ENCODE peak calls at places on chromosomes 7 and 10, in eight cellular contexts. H is non-pigmented ciliary epithelial cell; S is stimulated activated CD8-positive, alpha-beta memory T cell treated with anti-CD3 and anti-CD28 coated beads, Interleukin-4, amount 100 ng/mL, for 4 hours; O is activated naive CD8-positive, alpha-beta T cell treated with anti-CD3 and anti-CD28 coated beads, Interleukin-2, amount 50 U/mL, for 24 hours; Z is activated CD8-positive, alpha-beta memory T cell treated with anti-CD3 and anti-CD28 coated beads, Interleukin-2, amount 50 U/mL, for 4 hours; J is anterior cingulate cortex; U is hypothalamus; V is activated CD4-positive, alpha-beta T cell treated with anti-CD3 and anti-CD28 coated beads for 48 hours. M is an unnamed sample.

GRCh38 chr7:21367537-21367936 is 60.3 kb upstream of the SP4 start:
- DNase-seq in J (no peak), V (no peak), O (no peak), Z (no peak), U (no peak), S (no peak), H (no peak), M (no peak)

GRCh38 chr7:156547884-156548561 is 92.6 kb upstream of the RNF32 start:
- DNase-seq in H (no peak), S (no peak), U (no peak), J (no peak), V (no peak), O (no peak), Z (no peak), M (no peak)

GRCh38 chr10:33258951-33259350 is 75.5 kb downstream of the NRP1 start:
- DNase-seq in V (no peak), J (no peak), U (no peak), H (no peak), O (no peak), Z (no peak), S (no peak), M (no peak)

GRCh38 chr10:128018236-128018635 is 108.0 kb downstream of the MKI67 start:
- DNase-seq in S (no peak), O (no peak), U (no peak), J (no peak), V (no peak), Z (no peak), H (no peak), M (no peak)

GRCh38 chr7:130141161-130141857 is 63.9 kb downstream of the TMEM209 start:
- DNase-seq in V (peak; percentile 64), Z (peak; percentile 37), H (peak; percentile 57), O (peak; percentile 51), U (no peak), J (peak; percentile 81), S (no peak), M (peak; percentile 89)

GRCh38 chr7:75849573-75849972 is 29.3 kb upstream of the RHBDD2 start:
- DNase-seq in J (no peak), S (no peak), O (no peak), V (no peak), H (no peak), Z (no peak), U (no peak), M (no peak)

GRCh38 chr10:87844837-87845623 is 18.3 kb downstream of the KLLN start:
- DNase-seq in U (no peak), V (peak; percentile 7), Z (no peak), O (no peak), H (no peak), S (no peak), J (no peak), M (no peak)

GRCh38 chr7:16115374-16115773 is 306.0 kb downstream of the CRPPA start:
- DNase-seq in U (no peak), H (no peak), O (no peak), S (no peak), J (no peak), Z (no peak), V (no peak), M (no peak)

GRCh38 chr10:77049896-77050295 is 587.7 kb downstream of the KCNMA1 start:
- DNase-seq in H (peak; percentile 8), J (no peak), V (no peak), S (no peak), O (no peak), Z (no peak), U (no peak), M (no peak)

GRCh38 chr10:98642281-98642680 is 195.5 kb upstream of the HPS1 start:
- DNase-seq in Z (no peak), U (no peak), V (no peak), H (no peak), O (no peak), J (no peak), S (no peak), M (no peak)

GRCh38 chr10:84531396-84531795 is 203.0 kb downstream of the CCSER2 start:
- DNase-seq in Z (no peak), S (no peak), U (no peak), O (no peak), V (no peak), H (no peak), J (no peak), M (no peak)

GRCh38 chr7:21076579-21076978 is 289.9 kb upstream of the SP8 start:
- DNase-seq in J (no peak), H (no peak), O (no peak), S (no peak), Z (no peak), U (no peak), V (no peak), M (no peak)

GRCh38 chr7:142795339-142795863 is 24.6 kb downstream of the PRSS2 start:
- DNase-seq in H (no peak), J (no peak), V (peak; percentile 74), S (no peak), U (no peak), Z (peak; percentile 73), O (peak; percentile 58), M (no peak)

GRCh38 chr10:69097729-69098128 is 9.8 kb downstream of the SRGN start:
- DNase-seq in S (no peak), U (no peak), O (no peak), H (no peak), V (no peak), Z (no peak), J (no peak), M (no peak)

GRCh38 chr10:52259428-52259812 is 54.7 kb upstream of the DKK1 start:
- DNase-seq in S (no peak), J (no peak), O (no peak), U (no peak), H (no peak), V (no peak), Z (no peak), M (no peak)

GRCh38 chr10:1180836-1181235 is 124.7 kb downstream of the WDR37 start:
- DNase-seq in V (no peak), J (no peak), O (no peak), H (no peak), Z (no peak), S (no peak), U (no peak), M (peak; percentile 47)

GRCh38 chr7:87231243-87231642 is 11.7 kb upstream of the TMEM243 start:
- DNase-seq in O (no peak), Z (no peak), V (no peak), J (peak; percentile 35), H (no peak), S (no peak), U (peak; percentile 7), M (peak; percentile 14)

GRCh38 chr7:131506597-131506996 is 49.8 kb downstream of the PODXL start:
- DNase-seq in O (no peak), Z (no peak), U (no peak), H (no peak), V (no peak), J (no peak), S (no peak), M (no peak)

GRCh38 chr10:42973411-42973810 is 103.5 kb upstream of the RET start:
- DNase-seq in H (no peak), J (no peak), Z (no peak), O (no peak), U (no peak), V (no peak), S (no peak), M (peak; percentile 15)

GRCh38 chr7:151658778-151659177 is 139.1 kb upstream of the RHEB start:
- DNase-seq in H (no peak), U (no peak), J (no peak), Z (no peak), S (no peak), V (no peak), O (no peak), M (no peak)

GRCh38 chr10:110794808-110795207 is 76.9 kb upstream of the PDCD4 start:
- DNase-seq in Z (no peak), J (no peak), O (no peak), V (no peak), H (no peak), U (peak; percentile 26), S (no peak), M (peak; percentile 53)

GRCh38 chr7:68364871-68365625 is 1233.2 kb upstream of the AUTS2 start:
- DNase-seq in S (no peak), V (no peak), U (no peak), H (no peak), Z (no peak), O (no peak), J (no peak), M (no peak)